ENCODE peak calls at places on chromosome 15, in seven cellular contexts. Y is GM12865, J is choroid plexus epithelial cell, U is upper lobe of left lung, K is A549, F is HFFc6, T is GM20000. P is an unnamed sample.

GRCh38 chr15:29270169-29270955 is 740 bp upstream of the NSMCE3 start:
- DNase-seq in K (no peak), F (peak), J (peak), Y (peak), U (no peak), T (peak), P (peak)

GRCh38 chr15:85479071-85479647 is 98.8 kb downstream of the AKAP13 start:
- DNase-seq in U (no peak), T (no peak), J (peak), F (peak), K (no peak), Y (no peak), P (no peak)

GRCh38 chr15:90887037-90887481 is 2.8 kb downstream of the FES start:
- DNase-seq in F (no peak), T (no peak), U (no peak), Y (no peak), K (no peak), J (no peak), P (no peak)

GRCh38 chr15:100910556-100910955 is 8.6 kb upstream of the LRRK1 start:
- DNase-seq in K (no peak), Y (no peak), J (no peak), T (no peak), U (no peak), F (no peak), P (no peak)

GRCh38 chr15:48721061-48721810 is 75.7 kb upstream of the FBN1 start:
- DNase-seq in J (no peak), U (no peak), Y (no peak), T (no peak), K (no peak), F (peak), P (no peak)

GRCh38 chr15:100919481-100920405 is 586 bp downstream of the LRRK1 start:
- DNase-seq in K (peak), F (no peak), U (no peak), Y (peak), T (peak), J (peak), P (peak)

GRCh38 chr15:72169921-72170611 is 27.5 kb downstream of the GRAMD2A start:
- DNase-seq in T (no peak), J (no peak), Y (no peak), K (no peak), F (no peak), U (no peak), P (peak)

GRCh38 chr15:57541805-57542504 is 49.7 kb upstream of the MYZAP start:
- DNase-seq in T (peak), F (peak), K (peak), J (peak), Y (peak), U (no peak), P (peak)

GRCh38 chr15:64324513-64324912 is 31.5 kb downstream of the CSNK1G1 start:
- DNase-seq in F (peak), J (no peak), K (no peak), Y (no peak), T (no peak), U (peak), P (no peak)

GRCh38 chr15:101530224-101530958 is 40.9 kb upstream of the PCSK6 start:
- DNase-seq in K (no peak), Y (no peak), J (no peak), F (no peak), T (no peak), U (no peak), P (peak)

GRCh38 chr15:93031103-93031464 is 57.9 kb downstream of the RGMA start:
- DNase-seq in F (no peak), Y (no peak), J (no peak), U (no peak), K (no peak), T (no peak), P (peak)

DNA sequence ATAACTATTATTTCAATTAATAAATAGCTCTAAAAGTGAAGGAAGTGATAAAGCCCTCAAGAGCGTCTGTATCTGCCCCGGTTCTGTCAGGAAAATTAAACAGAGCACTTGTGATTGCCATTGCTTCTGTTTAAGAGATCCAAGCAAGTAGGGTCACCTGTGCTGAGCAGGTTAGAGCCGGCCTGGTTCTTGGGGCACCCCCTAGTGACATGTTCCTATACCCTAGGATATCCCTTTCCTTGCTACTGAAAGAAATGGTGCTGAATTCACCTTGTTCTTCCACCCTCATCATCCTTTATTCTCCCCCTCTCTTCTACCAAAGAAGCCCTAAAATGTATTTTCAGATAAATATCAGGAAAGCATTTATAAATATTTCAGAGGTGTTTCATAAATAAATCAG is 323.5 kb downstream of the RORA start:
- DNase-seq in J (no peak), F (no peak), U (peak), T (no peak), Y (peak), K (no peak), P (no peak)
- TF ChIP-seq CTCF in J (peak), F (no peak), U (peak), T (no peak), Y (peak), K (no peak), P (no peak)

GRCh38 chr15:59632714-59633113 is 21.1 kb downstream of the GCNT3 start:
- DNase-seq in T (no peak), K (peak), F (peak), Y (no peak), J (peak), U (no peak), P (no peak)
- TF ChIP-seq CTCF in T (no peak), K (peak), F (peak), Y (peak), J (peak), U (no peak), P (no peak)

GRCh38 chr15:65981837-65982696 is 112.8 kb downstream of the RAB11A start:
- DNase-seq in J (no peak), T (peak), U (peak), F (no peak), K (peak), Y (peak), P (peak)
- TF ChIP-seq CTCF in J (no peak), T (peak), U (no peak), F (no peak), K (peak), Y (peak), P (peak)

GRCh38 chr15:40441012-40441735 is 421 bp downstream of the BAHD1 start:
- DNase-seq in Y (no peak), K (peak), J (no peak), F (peak), U (no peak), T (no peak), P (no peak)

GRCh38 chr15:40443255-40443654 is 2.5 kb downstream of the BAHD1 start:
- DNase-seq in K (no peak), U (peak), T (no peak), F (no peak), Y (no peak), J (no peak), P (no peak)

GRCh38 chr15:40443846-40444245 is 3.1 kb downstream of the BAHD1 start:
- DNase-seq in U (peak), T (no peak), K (no peak), F (no peak), Y (no peak), J (no peak), P (no peak)

GRCh38 chr15:40440300-40441011 is at the start of gene BAHD1:
- DNase-seq in K (peak), J (peak), U (peak), T (peak), Y (peak), F (peak), P (peak)

GRCh38 chr15:40441736-40442531 is 1.2 kb downstream of the BAHD1 start:
- DNase-seq in Y (peak), F (no peak), T (peak), K (no peak), U (no peak), J (no peak), P (peak)
- TF ChIP-seq CTCF in Y (peak), F (peak), T (no peak), K (no peak), U (peak), J (peak), P (peak)

DNA sequence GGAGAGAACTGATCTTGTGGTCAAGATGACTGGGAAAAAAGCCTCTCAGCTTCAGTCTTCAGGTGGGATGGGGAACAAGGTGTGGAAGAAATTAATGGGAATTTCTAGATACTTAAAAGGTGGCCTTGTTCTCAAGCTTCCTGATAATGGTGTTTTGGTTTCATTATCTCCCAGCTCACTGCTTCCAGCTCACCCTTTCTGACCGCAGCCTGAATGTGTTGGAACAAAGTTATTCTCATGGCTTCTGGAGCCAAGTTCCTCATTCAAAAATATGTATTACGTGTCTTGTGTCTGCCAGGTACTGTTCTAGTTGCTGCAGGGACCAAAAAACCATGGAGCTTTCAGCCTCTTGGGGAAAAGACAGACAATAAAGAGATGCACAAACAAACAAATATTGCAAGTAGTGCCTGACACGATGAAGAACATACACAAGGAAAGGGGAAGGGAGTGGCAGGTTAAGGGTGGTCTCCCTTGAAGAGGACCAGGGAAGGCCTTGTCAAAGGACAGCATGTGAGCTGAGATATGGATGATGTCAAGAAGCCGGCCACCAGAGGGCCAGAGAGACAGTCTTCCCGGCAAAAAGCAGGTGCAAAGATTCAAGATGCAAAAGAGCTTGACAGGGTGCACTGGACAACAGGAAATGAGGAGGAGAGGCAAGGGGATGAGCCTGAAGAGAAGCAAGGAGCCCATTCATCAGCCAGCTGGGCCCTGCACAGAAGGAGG is 35.5 kb downstream of the ARRDC4 start:
- DNase-seq in J (peak), Y (peak), U (no peak), T (no peak), F (no peak), K (no peak), P (no peak)
- TF ChIP-seq CTCF in J (peak), Y (peak), U (no peak), T (no peak), F (peak), K (no peak), P (no peak)

DNA sequence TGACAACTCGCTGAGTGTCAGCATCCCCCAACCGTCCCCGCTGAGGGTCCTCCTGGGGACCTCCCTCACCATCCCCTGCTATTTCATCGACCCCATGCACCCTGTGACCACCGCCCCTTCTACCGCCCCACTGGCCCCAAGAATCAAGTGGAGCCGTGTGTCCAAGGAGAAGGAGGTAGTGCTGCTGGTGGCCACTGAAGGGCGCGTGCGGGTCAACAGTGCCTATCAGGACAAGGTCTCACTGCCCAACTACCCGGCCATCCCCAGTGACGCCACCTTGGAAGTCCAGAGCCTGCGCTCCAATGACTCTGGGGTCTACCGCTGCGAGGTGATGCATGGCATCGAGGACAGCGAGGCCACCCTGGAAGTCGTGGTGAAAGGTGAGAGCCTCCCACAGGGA is 35.4 kb downstream of the ACAN start:
- DNase-seq in Y (no peak), F (no peak), U (no peak), K (no peak), J (no peak), T (no peak), P (no peak)
- TF ChIP-seq CTCF in Y (no peak), F (no peak), U (no peak), K (no peak), J (no peak), T (no peak), P (no peak)

P was measured in GM13976.